ENCODE peak calls at places on chromosome 17, in five cellular contexts. J is IMR-90, C is HepG2, K is K562, B is A549. F is an unnamed sample.

GRCh38 chr17:1764274-1764673 is 2.4 kb downstream of the SERPINF1 start:
- DNase-seq in J (peak; percentile 87), C (no peak), B (no peak), K (no peak), F (no peak)

GRCh38 chr17:76274559-76274956 is 9.4 kb downstream of the UBALD2 start:
- DNase-seq in J (no peak), C (no peak), B (no peak), K (no peak), F (peak; percentile 34)

GRCh38 chr17:66665194-66665593 is 169.7 kb upstream of the CACNG5 start:
- DNase-seq in K (no peak), C (no peak), J (peak; percentile 32), B (no peak), F (no peak)

GRCh38 chr17:71941920-71942319 is 178.9 kb upstream of the SOX9 start:
- DNase-seq in C (no peak), J (no peak), K (no peak), B (no peak), F (no peak)

GRCh38 chr17:17387017-17387416 is 83.8 kb downstream of the NT5M start:
- DNase-seq in J (no peak), K (no peak), B (no peak), C (no peak), F (no peak)

GRCh38 chr17:40110026-40110425 is 9.6 kb upstream of the NR1D1 start:
- DNase-seq in C (no peak), J (no peak), K (no peak), B (no peak), F (no peak)

GRCh38 chr17:58339775-58340622 is 11.4 kb upstream of the TSPOAP1 start:
- DNase-seq in K (no peak), J (no peak), B (no peak), C (no peak), F (peak; percentile 4)

GRCh38 chr17:67221062-67221998 is 23.7 kb downstream of the HELZ start:
- DNase-seq in C (peak; percentile 34), B (peak; percentile 69), K (peak; percentile 29), J (peak; percentile 33), F (peak; percentile 56)

GRCh38 chr17:36608794-36609497 is 7.6 kb downstream of the MRM1 start:
- DNase-seq in B (peak; percentile 62), J (peak; percentile 66), C (no peak), K (peak; percentile 72), F (no peak)

GRCh38 chr17:42553866-42554249 is 1.1 kb downstream of the HSD17B1 start:
- DNase-seq in C (no peak), J (no peak), B (no peak), K (no peak), F (peak; percentile 68)

GRCh38 chr17:28394717-28395116 is 11.3 kb downstream of the SLC46A1 start:
- DNase-seq in C (no peak), B (no peak), K (no peak), J (peak; percentile 64), F (no peak)

GRCh38 chr17:48620497-48621139 is 5.5 kb upstream of the HOXB8 start:
- DNase-seq in J (no peak), C (no peak), B (no peak), K (no peak), F (no peak)

GRCh38 chr17:63132509-63132911 is 166.5 kb downstream of the TANC2 start:
- DNase-seq in K (no peak), B (no peak), J (no peak), C (no peak), F (no peak)

GRCh38 chr17:82932146-82933005 is 92.6 kb upstream of the ZNF750 start:
- DNase-seq in K (no peak), B (no peak), J (peak; percentile 86), C (no peak), F (no peak)

GRCh38 chr17:72119963-72120877 is 600 bp upstream of the SOX9 start:
- DNase-seq in J (peak; percentile 91), C (peak; percentile 79), B (no peak), K (no peak), F (peak; percentile 79)

GRCh38 chr17:21223086-21223485 is 9.1 kb upstream of the TMEM11 start:
- DNase-seq in J (no peak), B (no peak), K (no peak), C (no peak), F (no peak)

GRCh38 chr17:74603746-74604145 is 11.7 kb upstream of the CD300LD start:
- DNase-seq in C (no peak), B (no peak), K (no peak), J (no peak), F (no peak)

GRCh38 chr17:49851387-49852291 is 3.8 kb upstream of the TAC4 start:
- DNase-seq in C (peak; percentile 56), J (peak; percentile 59), B (peak; percentile 73), K (peak; percentile 82), F (peak; percentile 92)

GRCh38 chr17:27496005-27496404 is 39.8 kb downstream of the KSR1 start:
- DNase-seq in K (no peak), C (no peak), J (no peak), B (no peak), F (no peak)

GRCh38 chr17:3012926-3013581 is 50.4 kb downstream of the OR1D5 start:
- DNase-seq in K (peak; percentile 65), J (peak; percentile 40), C (peak; percentile 53), B (peak; percentile 88), F (peak; percentile 84)

GRCh38 chr17:15143524-15143923 is 121.6 kb downstream of the PMP22 start:
- DNase-seq in K (no peak), C (no peak), J (no peak), B (no peak), F (no peak)

GRCh38 chr17:48995871-48996695 is 1.1 kb upstream of the IGF2BP1 start:
- DNase-seq in J (no peak), K (peak; percentile 88), C (peak; percentile 93), B (peak; percentile 98), F (peak; percentile 65)

GRCh38 chr17:15947976-15948752 is 3.2 kb downstream of the ADORA2B start:
- DNase-seq in K (no peak), B (no peak), J (no peak), C (no peak), F (no peak)

GRCh38 chr17:51857052-51857593 is 301.4 kb downstream of the CA10 start:
- DNase-seq in J (no peak), B (no peak), C (no peak), K (no peak), F (peak; percentile 26)

GRCh38 chr17:17231621-17232302 is 5.2 kb downstream of the FLCN start:
- DNase-seq in J (no peak), B (no peak), C (no peak), K (no peak), F (no peak)

GRCh38 chr17:76643553-76644148 is at the start of gene ST6GALNAC1:
- DNase-seq in K (peak; percentile 70), B (peak; percentile 45), J (no peak), C (no peak), F (no peak)

GRCh38 chr17:62787358-62787757 is 20.8 kb downstream of the MARCHF10 start:
- DNase-seq in J (peak; percentile 65), B (no peak), K (no peak), C (no peak), F (no peak)

GRCh38 chr17:69761767-69762321 is 313.2 kb upstream of the KCNJ16 start:
- DNase-seq in B (peak; percentile 96), C (peak; percentile 9), K (no peak), J (peak; percentile 99), F (no peak)

GRCh38 chr17:59349178-59349577 is 17.7 kb downstream of the YPEL2 start:
- DNase-seq in B (no peak), K (no peak), J (no peak), C (no peak), F (no peak)

GRCh38 chr17:59346341-59346740 is 14.9 kb downstream of the YPEL2 start:
- DNase-seq in C (no peak), K (no peak), J (no peak), B (no peak), F (no peak)

GRCh38 chr17:59346876-59347407 is 15.5 kb downstream of the YPEL2 start:
- DNase-seq in J (no peak), C (no peak), K (no peak), B (no peak), F (no peak)

GRCh38 chr17:59345476-59345875 is 14.0 kb downstream of the YPEL2 start:
- DNase-seq in J (no peak), K (no peak), B (no peak), C (no peak), F (no peak)

DNA sequence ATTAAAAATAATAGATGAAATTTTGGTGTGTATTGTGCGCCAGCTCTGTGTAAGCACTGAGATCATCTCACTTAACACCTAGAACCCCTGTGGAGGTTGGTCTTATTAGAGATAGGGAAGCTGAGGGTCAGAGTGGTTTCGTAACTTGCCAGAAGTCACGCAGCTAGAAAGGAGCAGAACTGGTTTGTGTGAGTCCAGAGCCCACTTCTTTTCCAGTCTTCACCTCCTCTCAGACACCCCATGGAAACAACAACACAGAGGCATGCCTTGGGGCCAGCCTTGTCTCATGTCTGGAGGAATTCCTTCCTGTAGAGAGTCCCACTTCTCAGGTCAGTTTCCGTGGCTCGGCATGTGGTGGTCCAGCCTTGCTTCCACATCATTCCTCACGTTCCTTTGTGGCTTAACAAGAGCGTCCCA is 16.5 kb downstream of the YPEL2 start:
- DNase-seq in K (no peak), B (no peak), J (no peak), C (no peak), F (no peak)
- TF ChIP-seq RFX5 in K (no peak), B (no peak), J (no peak), C (no peak), F (no peak)

DNA sequence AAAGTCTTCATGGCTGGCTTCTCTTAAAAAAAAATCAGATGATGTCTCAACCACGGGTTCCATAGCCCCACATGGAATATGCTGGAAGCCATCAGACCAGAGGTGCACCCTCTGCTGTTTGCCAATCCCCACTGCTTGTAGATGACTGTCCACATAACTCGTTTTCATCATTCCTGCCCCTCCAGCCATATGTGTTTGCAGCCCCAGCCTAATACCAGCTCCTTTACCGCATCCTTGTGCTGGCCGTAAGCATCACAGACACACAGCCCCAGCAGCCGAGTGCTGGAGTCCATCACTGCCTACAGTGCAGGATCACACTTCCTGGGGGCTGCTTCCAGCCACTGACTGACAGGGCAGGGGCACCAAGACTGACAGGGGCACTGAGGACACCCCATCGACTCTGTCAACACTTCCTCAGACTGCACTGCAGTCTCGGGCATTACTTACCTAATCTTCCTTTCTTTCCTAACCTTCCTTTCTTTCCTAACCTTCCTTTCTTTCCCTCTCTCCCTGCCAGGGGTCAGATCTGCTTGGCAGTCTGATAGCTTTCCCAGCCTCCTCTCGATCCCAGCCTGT is 5.0 kb downstream of the RCVRN start:
- DNase-seq in B (no peak), C (no peak), K (no peak), J (no peak), F (no peak)
- TF ChIP-seq RFX5 in B (no peak), C (no peak), K (no peak), J (no peak), F (no peak)

GRCh38 chr17:56150631-56151030 is 2.6 kb upstream of the ANKFN1 start:
- DNase-seq in B (no peak), C (peak; percentile 56), K (no peak), J (no peak), F (no peak)

GRCh38 chr17:56144205-56144604 is 9.1 kb upstream of the ANKFN1 start:
- DNase-seq in C (no peak), K (no peak), B (no peak), J (no peak), F (no peak)

GRCh38 chr17:56146005-56146404 is 7.3 kb upstream of the ANKFN1 start:
- DNase-seq in J (no peak), C (no peak), B (no peak), K (no peak), F (no peak)

GRCh38 chr17:56149266-56150036 is 3.8 kb upstream of the ANKFN1 start:
- DNase-seq in B (no peak), K (no peak), C (no peak), J (peak; percentile 19), F (no peak)

GRCh38 chr17:56148333-56148732 is 4.9 kb upstream of the ANKFN1 start:
- DNase-seq in J (no peak), C (peak; percentile 31), B (no peak), K (no peak), F (no peak)
- TF ChIP-seq RFX5 in J (no peak), C (no peak), B (no peak), K (no peak), F (no peak)

GRCh38 chr17:73528679-73529078 is 115.6 kb downstream of the SDK2 start:
- DNase-seq in K (no peak), C (no peak), J (no peak), B (no peak), F (no peak)
- TF ChIP-seq RFX5 in K (no peak), C (no peak), J (no peak), B (no peak), F (no peak)

F was measured in SK-N-SH.